ENCODE peak calls at places on chromosomes 11 and 22, in ten cellular contexts. One of them, this sample, is unnamed.

GRCh38 chr11:114353448-114353847 is 46.9 kb downstream of the C11orf71 start:
- DNase-seq in lower leg skin: no peak
- DNase-seq in tibial nerve: no peak
- DNase-seq in stomach: no peak
- DNase-seq in ovary: no peak
- DNase-seq in breast epithelium: no peak
- DNase-seq in H1: no peak
- DNase-seq in HepG2: no peak
- DNase-seq in upper lobe of left lung: no peak
- DNase-seq in testis: no peak
- DNase-seq in this sample: no peak

GRCh38 chr22:46183733-46184132 is 33.4 kb downstream of the PPARA start:
- DNase-seq in stomach: no peak
- DNase-seq in upper lobe of left lung: no peak
- DNase-seq in lower leg skin: no peak
- DNase-seq in breast epithelium: no peak
- DNase-seq in testis: no peak
- DNase-seq in tibial nerve: no peak
- DNase-seq in HepG2: no peak
- DNase-seq in H1: no peak
- DNase-seq in ovary: no peak
- DNase-seq in this sample: no peak

GRCh38 chr11:31903225-31904074 is 92.3 kb upstream of the PAX6 start:
- DNase-seq in testis: no peak
- DNase-seq in tibial nerve: peak
- DNase-seq in ovary: no peak
- DNase-seq in lower leg skin: no peak
- DNase-seq in stomach: no peak
- DNase-seq in HepG2: no peak
- DNase-seq in H1: no peak
- DNase-seq in upper lobe of left lung: no peak
- DNase-seq in breast epithelium: no peak
- DNase-seq in this sample: no peak

GRCh38 chr11:3164540-3165151 is 464 bp downstream of the OSBPL5 start:
- DNase-seq in ovary: no peak
- DNase-seq in H1: no peak
- DNase-seq in breast epithelium: no peak
- DNase-seq in HepG2: no peak
- DNase-seq in tibial nerve: no peak
- DNase-seq in testis: no peak
- DNase-seq in lower leg skin: no peak
- DNase-seq in stomach: no peak
- DNase-seq in upper lobe of left lung: no peak
- DNase-seq in this sample: peak

GRCh38 chr22:46346680-46347405 is 11.3 kb downstream of the TRMU start:
- DNase-seq in HepG2: no peak
- DNase-seq in tibial nerve: no peak
- DNase-seq in ovary: no peak
- DNase-seq in lower leg skin: no peak
- DNase-seq in breast epithelium: no peak
- DNase-seq in upper lobe of left lung: no peak
- DNase-seq in H1: no peak
- DNase-seq in testis: no peak
- DNase-seq in stomach: peak
- DNase-seq in this sample: no peak

GRCh38 chr11:94150056-94150455 is 21.4 kb downstream of the PANX1 start:
- DNase-seq in lower leg skin: no peak
- DNase-seq in H1: no peak
- DNase-seq in breast epithelium: no peak
- DNase-seq in stomach: no peak
- DNase-seq in tibial nerve: no peak
- DNase-seq in upper lobe of left lung: no peak
- DNase-seq in ovary: no peak
- DNase-seq in testis: no peak
- DNase-seq in HepG2: no peak
- DNase-seq in this sample: no peak

GRCh38 chr11:12694182-12694531 is 19.9 kb downstream of the TEAD1 start:
- DNase-seq in HepG2: no peak
- DNase-seq in H1: no peak
- DNase-seq in ovary: no peak
- DNase-seq in testis: peak
- DNase-seq in lower leg skin: no peak
- DNase-seq in upper lobe of left lung: no peak
- DNase-seq in stomach: peak
- DNase-seq in breast epithelium: no peak
- DNase-seq in tibial nerve: no peak
- DNase-seq in this sample: no peak

GRCh38 chr11:16917941-16918340 is 96.3 kb downstream of the PLEKHA7 start:
- DNase-seq in H1: no peak
- DNase-seq in testis: no peak
- DNase-seq in stomach: no peak
- DNase-seq in lower leg skin: no peak
- DNase-seq in HepG2: no peak
- DNase-seq in breast epithelium: no peak
- DNase-seq in ovary: no peak
- DNase-seq in tibial nerve: no peak
- DNase-seq in upper lobe of left lung: no peak
- DNase-seq in this sample: no peak

GRCh38 chr11:61173456-61173855 is 12.2 kb upstream of the VPS37C start:
- DNase-seq in H1: no peak
- DNase-seq in stomach: peak
- DNase-seq in tibial nerve: no peak
- DNase-seq in HepG2: peak
- DNase-seq in testis: no peak
- DNase-seq in ovary: no peak
- DNase-seq in breast epithelium: no peak
- DNase-seq in upper lobe of left lung: no peak
- DNase-seq in lower leg skin: no peak
- DNase-seq in this sample: no peak

GRCh38 chr11:56531856-56532255 is 11.2 kb downstream of the OR5M11 start:
- DNase-seq in tibial nerve: no peak
- DNase-seq in lower leg skin: no peak
- DNase-seq in breast epithelium: no peak
- DNase-seq in HepG2: no peak
- DNase-seq in upper lobe of left lung: no peak
- DNase-seq in ovary: no peak
- DNase-seq in H1: no peak
- DNase-seq in testis: no peak
- DNase-seq in stomach: no peak
- DNase-seq in this sample: no peak

GRCh38 chr11:64373598-64373974 is 14.6 kb downstream of the RPS6KA4 start:
- DNase-seq in ovary: no peak
- DNase-seq in H1: no peak
- DNase-seq in stomach: no peak
- DNase-seq in lower leg skin: no peak
- DNase-seq in tibial nerve: no peak
- DNase-seq in testis: no peak
- DNase-seq in upper lobe of left lung: no peak
- DNase-seq in breast epithelium: no peak
- DNase-seq in HepG2: no peak
- DNase-seq in this sample: no peak

GRCh38 chr11:124934862-124935547 is 842 bp downstream of the HEPACAM start:
- DNase-seq in stomach: no peak
- DNase-seq in lower leg skin: no peak
- DNase-seq in tibial nerve: no peak
- DNase-seq in ovary: no peak
- DNase-seq in testis: no peak
- DNase-seq in upper lobe of left lung: no peak
- DNase-seq in H1: no peak
- DNase-seq in breast epithelium: no peak
- DNase-seq in HepG2: peak
- DNase-seq in this sample: no peak

GRCh38 chr11:90135016-90135415 is 553 bp downstream of the NAALAD2 start:
- DNase-seq in testis: no peak
- DNase-seq in ovary: no peak
- DNase-seq in stomach: no peak
- DNase-seq in H1: no peak
- DNase-seq in lower leg skin: no peak
- DNase-seq in tibial nerve: no peak
- DNase-seq in breast epithelium: no peak
- DNase-seq in HepG2: no peak
- DNase-seq in upper lobe of left lung: no peak
- DNase-seq in this sample: no peak

GRCh38 chr22:46737976-46738641 is at the start of gene CERK:
- DNase-seq in upper lobe of left lung: peak
- DNase-seq in stomach: peak
- DNase-seq in ovary: peak
- DNase-seq in breast epithelium: no peak
- DNase-seq in tibial nerve: peak
- DNase-seq in HepG2: peak
- DNase-seq in lower leg skin: peak
- DNase-seq in H1: no peak
- DNase-seq in testis: peak
- DNase-seq in this sample: no peak

GRCh38 chr11:8906629-8907028 is 4.4 kb upstream of the AKIP1 start:
- DNase-seq in H1: no peak
- DNase-seq in ovary: no peak
- DNase-seq in HepG2: no peak
- DNase-seq in stomach: no peak
- DNase-seq in breast epithelium: no peak
- DNase-seq in tibial nerve: no peak
- DNase-seq in lower leg skin: no peak
- DNase-seq in upper lobe of left lung: no peak
- DNase-seq in testis: no peak
- DNase-seq in this sample: no peak

DNA sequence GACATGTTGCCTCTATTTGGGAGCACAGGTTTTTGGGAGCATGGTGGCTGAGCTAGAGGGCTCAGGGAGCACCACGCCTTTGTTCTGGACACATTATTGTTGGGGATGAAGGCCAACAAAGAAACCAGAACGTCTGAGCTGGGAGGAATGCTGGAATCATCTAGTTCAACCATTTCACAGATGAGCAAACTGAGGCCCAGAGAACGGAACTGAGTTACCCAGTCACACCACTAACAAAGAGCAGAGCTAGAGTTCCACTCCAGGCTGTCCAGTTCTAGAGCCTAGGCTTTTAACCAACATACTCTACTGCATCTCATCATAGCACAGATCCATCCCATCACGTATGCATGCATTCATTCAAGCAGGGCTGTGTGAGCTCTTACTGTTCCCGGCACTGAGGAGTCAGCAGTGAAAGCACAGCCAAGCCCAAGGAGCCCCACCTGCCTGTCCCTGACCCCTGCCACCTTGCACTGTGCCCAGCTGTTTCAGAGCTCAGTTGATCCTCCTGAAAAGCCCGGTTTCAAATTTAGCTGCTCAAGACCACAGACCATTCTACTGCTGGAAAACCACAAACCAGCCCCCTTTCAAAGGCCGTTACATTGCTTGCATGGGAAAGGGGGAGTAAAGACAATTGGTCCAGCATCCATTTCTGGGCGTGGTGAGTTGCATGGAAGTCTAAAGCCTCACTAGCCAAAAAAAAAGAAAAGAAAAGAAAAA is 16.9 kb upstream of the TCF20 start:
- DNase-seq in HepG2: no peak
- DNase-seq in testis: no peak
- DNase-seq in breast epithelium: no peak
- DNase-seq in stomach: no peak
- DNase-seq in tibial nerve: no peak
- DNase-seq in H1: no peak
- DNase-seq in ovary: no peak
- DNase-seq in lower leg skin: no peak
- DNase-seq in upper lobe of left lung: no peak
- DNase-seq in this sample: no peak
- TF ChIP-seq POLR2A in HepG2: no peak
- TF ChIP-seq POLR2A in testis: no peak
- TF ChIP-seq POLR2A in breast epithelium: no peak
- TF ChIP-seq POLR2A in stomach: no peak
- TF ChIP-seq POLR2A in tibial nerve: no peak
- TF ChIP-seq POLR2A in H1: no peak
- TF ChIP-seq POLR2A in ovary: no peak
- TF ChIP-seq POLR2A in lower leg skin: no peak
- TF ChIP-seq POLR2A in upper lobe of left lung: no peak
- TF ChIP-seq POLR2A in this sample: no peak

GRCh38 chr11:67349036-67349435 is 4.3 kb downstream of the POLD4 start:
- DNase-seq in ovary: no peak
- DNase-seq in upper lobe of left lung: no peak
- DNase-seq in tibial nerve: no peak
- DNase-seq in HepG2: no peak
- DNase-seq in H1: no peak
- DNase-seq in stomach: no peak
- DNase-seq in breast epithelium: no peak
- DNase-seq in testis: no peak
- DNase-seq in lower leg skin: no peak
- DNase-seq in this sample: no peak
- TF ChIP-seq POLR2A in ovary: no peak
- TF ChIP-seq POLR2A in upper lobe of left lung: no peak
- TF ChIP-seq POLR2A in tibial nerve: no peak
- TF ChIP-seq POLR2A in HepG2: no peak
- TF ChIP-seq POLR2A in H1: no peak
- TF ChIP-seq POLR2A in stomach: no peak
- TF ChIP-seq POLR2A in breast epithelium: no peak
- TF ChIP-seq POLR2A in testis: no peak
- TF ChIP-seq POLR2A in lower leg skin: no peak
- TF ChIP-seq POLR2A in this sample: no peak

GRCh38 chr11:65662802-65663633 is at the start of gene RELA:
- DNase-seq in stomach: peak
- DNase-seq in testis: peak
- DNase-seq in ovary: peak
- DNase-seq in H1: no peak
- DNase-seq in tibial nerve: peak
- DNase-seq in HepG2: peak
- DNase-seq in upper lobe of left lung: peak
- DNase-seq in lower leg skin: peak
- DNase-seq in breast epithelium: peak
- DNase-seq in this sample: peak
- TF ChIP-seq POLR2A in stomach: no peak
- TF ChIP-seq POLR2A in testis: peak
- TF ChIP-seq POLR2A in ovary: peak
- TF ChIP-seq POLR2A in H1: peak
- TF ChIP-seq POLR2A in tibial nerve: peak
- TF ChIP-seq POLR2A in HepG2: peak
- TF ChIP-seq POLR2A in upper lobe of left lung: no peak
- TF ChIP-seq POLR2A in lower leg skin: peak
- TF ChIP-seq POLR2A in breast epithelium: peak
- TF ChIP-seq POLR2A in this sample: peak

DNA sequence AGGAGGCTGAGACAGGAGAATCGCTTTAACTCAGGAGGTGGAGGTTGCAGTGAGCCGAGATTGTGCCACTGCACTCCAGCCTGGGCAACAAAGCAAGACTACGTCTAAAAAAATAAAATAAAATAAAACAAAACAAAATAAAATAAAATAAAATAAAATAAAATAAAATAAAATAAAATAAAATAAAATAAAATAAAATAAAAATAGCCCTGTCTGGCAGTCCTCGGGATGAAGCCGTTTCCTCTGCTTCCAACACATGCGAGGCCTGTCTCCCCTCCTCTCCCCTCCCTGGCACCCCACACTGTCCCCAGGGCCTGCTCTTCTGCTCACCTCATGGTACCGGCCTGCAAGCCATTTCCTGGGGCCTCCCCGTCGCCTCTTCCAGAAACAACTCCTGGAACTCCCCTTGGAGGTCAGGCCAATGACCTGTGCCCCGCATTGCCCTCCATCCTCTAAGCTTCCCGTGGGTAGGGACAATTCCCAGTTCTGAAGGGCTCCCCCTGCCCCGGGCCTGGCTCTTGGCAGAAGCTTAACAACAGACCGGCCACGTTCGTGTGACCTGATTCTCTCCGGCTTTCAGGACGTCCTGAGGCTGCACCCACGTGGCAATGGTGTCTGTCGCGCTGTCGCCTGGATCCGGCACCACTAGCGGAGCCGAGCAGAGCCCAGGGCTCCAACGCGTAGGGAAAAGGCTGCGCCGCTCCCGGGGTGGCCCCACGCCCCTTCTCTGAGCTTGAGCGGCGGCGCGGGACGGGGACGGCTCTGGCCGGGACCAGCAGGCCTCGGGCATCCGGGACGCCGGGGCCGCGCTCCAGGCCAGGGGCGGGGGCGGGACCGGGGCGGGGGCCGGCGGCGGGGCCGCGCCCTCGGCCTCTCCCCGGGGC is 456 bp upstream of the PARVB start:
- DNase-seq in testis: peak
- DNase-seq in breast epithelium: no peak
- DNase-seq in lower leg skin: no peak
- DNase-seq in tibial nerve: no peak
- DNase-seq in stomach: peak
- DNase-seq in H1: no peak
- DNase-seq in HepG2: no peak
- DNase-seq in upper lobe of left lung: no peak
- DNase-seq in ovary: peak
- DNase-seq in this sample: peak
- TF ChIP-seq POLR2A in testis: no peak
- TF ChIP-seq POLR2A in breast epithelium: no peak
- TF ChIP-seq POLR2A in lower leg skin: no peak
- TF ChIP-seq POLR2A in tibial nerve: peak
- TF ChIP-seq POLR2A in stomach: no peak
- TF ChIP-seq POLR2A in H1: no peak
- TF ChIP-seq POLR2A in HepG2: no peak
- TF ChIP-seq POLR2A in upper lobe of left lung: no peak
- TF ChIP-seq POLR2A in ovary: peak
- TF ChIP-seq POLR2A in this sample: peak

This sample was measured in erythroblast.